ENCODE peak calls at places on chromosomes 3 and 15, in eight cellular contexts. One of them, this sample, is unnamed.

GRCh38 chr3:156174229-156174847 is 54.0 kb downstream of the KCNAB1 start:
- DNase-seq in stimulated activated CD8-positive, alpha-beta memory T cell treated with anti-CD3 and anti-CD28 coated beads, Interleukin-7, amount 100 ng/mL, for 24 hours: no peak
- DNase-seq in head of caudate nucleus: no peak
- DNase-seq in globus pallidus: peak; percentile 53
- DNase-seq in nephron progenitor cell: no peak
- DNase-seq in HFF-Myc: peak; percentile 46
- DNase-seq in HT-29: peak; percentile 67
- DNase-seq in AG10803: peak; percentile 70
- DNase-seq in this sample: no peak

GRCh38 chr3:184765047-184765729 is 46.8 kb upstream of the VPS8 start:
- DNase-seq in AG10803: no peak
- DNase-seq in globus pallidus: no peak
- DNase-seq in HFF-Myc: no peak
- DNase-seq in nephron progenitor cell: no peak
- DNase-seq in HT-29: no peak
- DNase-seq in head of caudate nucleus: no peak
- DNase-seq in stimulated activated CD8-positive, alpha-beta memory T cell treated with anti-CD3 and anti-CD28 coated beads, Interleukin-7, amount 100 ng/mL, for 24 hours: no peak
- DNase-seq in this sample: no peak

GRCh38 chr3:128429751-128430150 is 36.9 kb downstream of the DNAJB8 start:
- DNase-seq in HT-29: no peak
- DNase-seq in stimulated activated CD8-positive, alpha-beta memory T cell treated with anti-CD3 and anti-CD28 coated beads, Interleukin-7, amount 100 ng/mL, for 24 hours: no peak
- DNase-seq in head of caudate nucleus: no peak
- DNase-seq in nephron progenitor cell: no peak
- DNase-seq in AG10803: no peak
- DNase-seq in HFF-Myc: no peak
- DNase-seq in globus pallidus: no peak
- DNase-seq in this sample: no peak

GRCh38 chr15:88625943-88626741 is 5.0 kb downstream of the AEN start:
- DNase-seq in nephron progenitor cell: no peak
- DNase-seq in AG10803: no peak
- DNase-seq in globus pallidus: no peak
- DNase-seq in HFF-Myc: no peak
- DNase-seq in HT-29: no peak
- DNase-seq in head of caudate nucleus: no peak
- DNase-seq in stimulated activated CD8-positive, alpha-beta memory T cell treated with anti-CD3 and anti-CD28 coated beads, Interleukin-7, amount 100 ng/mL, for 24 hours: no peak
- DNase-seq in this sample: no peak

GRCh38 chr3:136311256-136311655 is 61.1 kb downstream of the PCCB start:
- DNase-seq in globus pallidus: no peak
- DNase-seq in HT-29: no peak
- DNase-seq in stimulated activated CD8-positive, alpha-beta memory T cell treated with anti-CD3 and anti-CD28 coated beads, Interleukin-7, amount 100 ng/mL, for 24 hours: no peak
- DNase-seq in nephron progenitor cell: no peak
- DNase-seq in HFF-Myc: no peak
- DNase-seq in AG10803: no peak
- DNase-seq in head of caudate nucleus: no peak
- DNase-seq in this sample: no peak

GRCh38 chr3:55554621-55555020 is 67.5 kb upstream of the WNT5A start:
- DNase-seq in stimulated activated CD8-positive, alpha-beta memory T cell treated with anti-CD3 and anti-CD28 coated beads, Interleukin-7, amount 100 ng/mL, for 24 hours: no peak
- DNase-seq in HT-29: no peak
- DNase-seq in head of caudate nucleus: no peak
- DNase-seq in nephron progenitor cell: no peak
- DNase-seq in AG10803: no peak
- DNase-seq in HFF-Myc: no peak
- DNase-seq in globus pallidus: no peak
- DNase-seq in this sample: no peak

GRCh38 chr3:190225186-190225692 is 97.0 kb downstream of the CLDN1 start:
- DNase-seq in AG10803: peak; percentile 41
- DNase-seq in stimulated activated CD8-positive, alpha-beta memory T cell treated with anti-CD3 and anti-CD28 coated beads, Interleukin-7, amount 100 ng/mL, for 24 hours: no peak
- DNase-seq in HFF-Myc: no peak
- DNase-seq in head of caudate nucleus: no peak
- DNase-seq in globus pallidus: peak; percentile 30
- DNase-seq in nephron progenitor cell: no peak
- DNase-seq in HT-29: peak; percentile 70
- DNase-seq in this sample: no peak

GRCh38 chr3:191696356-191696755 is 235.4 kb downstream of the PYDC2 start:
- DNase-seq in HT-29: no peak
- DNase-seq in HFF-Myc: no peak
- DNase-seq in AG10803: no peak
- DNase-seq in globus pallidus: no peak
- DNase-seq in nephron progenitor cell: no peak
- DNase-seq in stimulated activated CD8-positive, alpha-beta memory T cell treated with anti-CD3 and anti-CD28 coated beads, Interleukin-7, amount 100 ng/mL, for 24 hours: no peak
- DNase-seq in head of caudate nucleus: no peak
- DNase-seq in this sample: no peak

GRCh38 chr3:123374016-123374415 is 74.9 kb downstream of the ADCY5 start:
- DNase-seq in HT-29: no peak
- DNase-seq in nephron progenitor cell: no peak
- DNase-seq in head of caudate nucleus: no peak
- DNase-seq in AG10803: no peak
- DNase-seq in HFF-Myc: no peak
- DNase-seq in globus pallidus: no peak
- DNase-seq in stimulated activated CD8-positive, alpha-beta memory T cell treated with anti-CD3 and anti-CD28 coated beads, Interleukin-7, amount 100 ng/mL, for 24 hours: no peak
- DNase-seq in this sample: no peak

GRCh38 chr15:51024735-51025453 is 69.8 kb downstream of the TNFAIP8L3 start:
- DNase-seq in stimulated activated CD8-positive, alpha-beta memory T cell treated with anti-CD3 and anti-CD28 coated beads, Interleukin-7, amount 100 ng/mL, for 24 hours: no peak
- DNase-seq in AG10803: peak; percentile 49
- DNase-seq in head of caudate nucleus: no peak
- DNase-seq in globus pallidus: no peak
- DNase-seq in nephron progenitor cell: no peak
- DNase-seq in HFF-Myc: no peak
- DNase-seq in HT-29: no peak
- DNase-seq in this sample: no peak

GRCh38 chr3:87801409-87801808 is 257.4 kb downstream of the CGGBP1 start:
- DNase-seq in HT-29: no peak
- DNase-seq in AG10803: no peak
- DNase-seq in head of caudate nucleus: no peak
- DNase-seq in globus pallidus: no peak
- DNase-seq in nephron progenitor cell: no peak
- DNase-seq in HFF-Myc: no peak
- DNase-seq in stimulated activated CD8-positive, alpha-beta memory T cell treated with anti-CD3 and anti-CD28 coated beads, Interleukin-7, amount 100 ng/mL, for 24 hours: no peak
- DNase-seq in this sample: no peak

GRCh38 chr15:20357139-20358065 is 184.2 kb downstream of the GOLGA6L6 start:
- DNase-seq in HT-29: no peak
- DNase-seq in AG10803: no peak
- DNase-seq in head of caudate nucleus: no peak
- DNase-seq in globus pallidus: no peak
- DNase-seq in nephron progenitor cell: no peak
- DNase-seq in HFF-Myc: no peak
- DNase-seq in stimulated activated CD8-positive, alpha-beta memory T cell treated with anti-CD3 and anti-CD28 coated beads, Interleukin-7, amount 100 ng/mL, for 24 hours: no peak
- DNase-seq in this sample: no peak